ENCODE peak calls at places on chromosome 3, in eight cellular contexts. One of them, this sample, is unnamed.
A peak's percentile ranks its signal among the peaks of the same experiment; 100 is the strongest.

GRCh38 chr3:37135561-37135960 is 38.8 kb downstream of the LRRFIP2 start:
- DNase-seq in A549: no peak
- DNase-seq in transverse colon: no peak
- DNase-seq in pancreas: no peak
- DNase-seq in psoas muscle: no peak
- DNase-seq in fibroblast of lung: no peak
- DNase-seq in MM.1S: no peak
- DNase-seq in upper lobe of left lung: no peak
- DNase-seq in this sample: no peak

GRCh38 chr3:115286529-115287197 is 139.6 kb upstream of the ZBTB20 start:
- DNase-seq in A549: no peak
- DNase-seq in transverse colon: no peak
- DNase-seq in pancreas: no peak
- DNase-seq in psoas muscle: no peak
- DNase-seq in fibroblast of lung: no peak
- DNase-seq in MM.1S: no peak
- DNase-seq in upper lobe of left lung: no peak
- DNase-seq in this sample: no peak

GRCh38 chr3:187403768-187404270 is 35.6 kb downstream of the RTP4 start:
- DNase-seq in A549: peak; percentile 79
- DNase-seq in transverse colon: no peak
- DNase-seq in pancreas: no peak
- DNase-seq in psoas muscle: no peak
- DNase-seq in fibroblast of lung: peak; percentile 79
- DNase-seq in MM.1S: no peak
- DNase-seq in upper lobe of left lung: no peak
- DNase-seq in this sample: no peak

GRCh38 chr3:67898916-67899315 is 244.5 kb upstream of the SUCLG2 start:
- DNase-seq in A549: no peak
- DNase-seq in transverse colon: no peak
- DNase-seq in pancreas: no peak
- DNase-seq in psoas muscle: no peak
- DNase-seq in fibroblast of lung: no peak
- DNase-seq in MM.1S: no peak
- DNase-seq in upper lobe of left lung: no peak
- DNase-seq in this sample: no peak

GRCh38 chr3:149808209-149808829 is 4.7 kb upstream of the RNF13 start:
- DNase-seq in A549: peak; percentile 79
- DNase-seq in transverse colon: peak; percentile 67
- DNase-seq in pancreas: peak; percentile 54
- DNase-seq in psoas muscle: peak; percentile 71
- DNase-seq in fibroblast of lung: peak; percentile 82
- DNase-seq in MM.1S: peak; percentile 64
- DNase-seq in upper lobe of left lung: peak; percentile 80
- DNase-seq in this sample: peak; percentile 80

GRCh38 chr3:128956440-128956839 is 37.4 kb downstream of the CFAP92 start:
- DNase-seq in A549: no peak
- DNase-seq in transverse colon: no peak
- DNase-seq in pancreas: no peak
- DNase-seq in psoas muscle: no peak
- DNase-seq in fibroblast of lung: no peak
- DNase-seq in MM.1S: no peak
- DNase-seq in upper lobe of left lung: no peak
- DNase-seq in this sample: no peak

GRCh38 chr3:25033407-25034029 is 394.5 kb upstream of the RARB start:
- DNase-seq in A549: peak; percentile 74
- DNase-seq in transverse colon: peak; percentile 11
- DNase-seq in pancreas: peak; percentile 39
- DNase-seq in psoas muscle: no peak
- DNase-seq in fibroblast of lung: peak; percentile 69
- DNase-seq in MM.1S: peak; percentile 52
- DNase-seq in upper lobe of left lung: peak; percentile 27
- DNase-seq in this sample: no peak

GRCh38 chr3:25086721-25087120 is 341.3 kb upstream of the RARB start:
- DNase-seq in A549: no peak
- DNase-seq in transverse colon: no peak
- DNase-seq in pancreas: no peak
- DNase-seq in psoas muscle: no peak
- DNase-seq in fibroblast of lung: no peak
- DNase-seq in MM.1S: no peak
- DNase-seq in upper lobe of left lung: no peak
- DNase-seq in this sample: no peak

GRCh38 chr3:42853056-42853455 is 22.6 kb downstream of the CYP8B1 start:
- DNase-seq in A549: no peak
- DNase-seq in transverse colon: no peak
- DNase-seq in pancreas: no peak
- DNase-seq in psoas muscle: no peak
- DNase-seq in fibroblast of lung: no peak
- DNase-seq in MM.1S: no peak
- DNase-seq in upper lobe of left lung: no peak
- DNase-seq in this sample: no peak

GRCh38 chr3:105868450-105868744 is 415 bp downstream of the CBLB start:
- DNase-seq in A549: peak; percentile 37
- DNase-seq in transverse colon: peak; percentile 60
- DNase-seq in pancreas: peak; percentile 41
- DNase-seq in psoas muscle: peak; percentile 78
- DNase-seq in fibroblast of lung: peak; percentile 46
- DNase-seq in MM.1S: no peak
- DNase-seq in upper lobe of left lung: peak; percentile 60
- DNase-seq in this sample: peak; percentile 60

GRCh38 chr3:48469046-48469915 is 22.7 kb downstream of the ATRIP start:
- DNase-seq in A549: no peak
- DNase-seq in transverse colon: no peak
- DNase-seq in pancreas: no peak
- DNase-seq in psoas muscle: no peak
- DNase-seq in fibroblast of lung: no peak
- DNase-seq in MM.1S: no peak
- DNase-seq in upper lobe of left lung: no peak
- DNase-seq in this sample: no peak

GRCh38 chr3:108552267-108553159 is 36.7 kb downstream of the CIP2A start:
- DNase-seq in A549: peak; percentile 53
- DNase-seq in transverse colon: no peak
- DNase-seq in pancreas: no peak
- DNase-seq in psoas muscle: no peak
- DNase-seq in fibroblast of lung: peak; percentile 78
- DNase-seq in MM.1S: peak; percentile 47
- DNase-seq in upper lobe of left lung: no peak
- DNase-seq in this sample: no peak

GRCh38 chr3:58627580-58627894 is 39.0 kb downstream of the FAM3D start:
- DNase-seq in A549: no peak
- DNase-seq in transverse colon: no peak
- DNase-seq in pancreas: peak; percentile 52
- DNase-seq in psoas muscle: no peak
- DNase-seq in fibroblast of lung: peak; percentile 36
- DNase-seq in MM.1S: no peak
- DNase-seq in upper lobe of left lung: no peak
- DNase-seq in this sample: no peak

GRCh38 chr3:72055436-72055835 is 270.5 kb upstream of the PROK2 start:
- DNase-seq in A549: no peak
- DNase-seq in transverse colon: no peak
- DNase-seq in pancreas: no peak
- DNase-seq in psoas muscle: no peak
- DNase-seq in fibroblast of lung: no peak
- DNase-seq in MM.1S: no peak
- DNase-seq in upper lobe of left lung: no peak
- DNase-seq in this sample: no peak

GRCh38 chr3:49387721-49388120 is 24.1 kb downstream of the RHOA start:
- DNase-seq in A549: peak; percentile 30
- DNase-seq in transverse colon: no peak
- DNase-seq in pancreas: no peak
- DNase-seq in psoas muscle: no peak
- DNase-seq in fibroblast of lung: no peak
- DNase-seq in MM.1S: no peak
- DNase-seq in upper lobe of left lung: no peak
- DNase-seq in this sample: no peak

DNA sequence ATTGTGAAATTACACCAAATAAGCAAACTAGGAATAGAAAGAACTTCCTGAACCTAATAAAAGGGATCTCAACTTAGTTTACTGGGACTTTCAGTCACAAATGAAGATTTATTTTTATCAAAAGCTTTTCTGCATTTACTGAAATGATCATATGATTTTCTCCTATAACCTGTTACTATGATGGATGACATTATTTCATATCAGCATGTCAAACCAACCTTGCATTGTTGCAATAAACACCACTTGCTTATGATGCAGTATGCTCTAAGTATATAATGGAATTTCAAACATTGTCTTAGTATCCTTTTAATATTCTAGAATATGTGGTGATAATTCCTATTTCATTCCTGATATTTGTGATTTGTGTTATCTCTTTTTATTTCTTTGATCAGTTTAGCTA is 303.0 kb downstream of the CGGBP1 start:
- DNase-seq in A549: no peak
- DNase-seq in transverse colon: no peak
- DNase-seq in pancreas: no peak
- DNase-seq in psoas muscle: no peak
- DNase-seq in fibroblast of lung: no peak
- DNase-seq in MM.1S: no peak
- DNase-seq in upper lobe of left lung: no peak
- DNase-seq in this sample: no peak
- TF ChIP-seq CTCF in A549: no peak
- TF ChIP-seq CTCF in transverse colon: no peak
- TF ChIP-seq CTCF in pancreas: no peak
- TF ChIP-seq CTCF in psoas muscle: no peak
- TF ChIP-seq CTCF in fibroblast of lung: no peak
- TF ChIP-seq CTCF in MM.1S: no peak
- TF ChIP-seq CTCF in upper lobe of left lung: no peak
- TF ChIP-seq CTCF in this sample: no peak

GRCh38 chr3:101674518-101674917 is 2.4 kb downstream of the ZBTB11 start:
- DNase-seq in A549: no peak
- DNase-seq in transverse colon: no peak
- DNase-seq in pancreas: no peak
- DNase-seq in psoas muscle: no peak
- DNase-seq in fibroblast of lung: no peak
- DNase-seq in MM.1S: no peak
- DNase-seq in upper lobe of left lung: no peak
- DNase-seq in this sample: no peak
- H3K4me3 ChIP-seq in A549: no peak overlapping the region
- H3K4me3 ChIP-seq in transverse colon: no peak overlapping the region
- H3K4me3 ChIP-seq in pancreas: no peak overlapping the region
- H3K4me3 ChIP-seq in psoas muscle: peak overlapping the region; percentile 84
- H3K4me3 ChIP-seq in fibroblast of lung: no peak overlapping the region
- H3K4me3 ChIP-seq in MM.1S: no peak overlapping the region
- H3K4me3 ChIP-seq in upper lobe of left lung: no peak overlapping the region
- H3K4me3 ChIP-seq in this sample: no peak overlapping the region

GRCh38 chr3:53969086-53969485 is 77.4 kb upstream of the SELENOK start:
- DNase-seq in A549: no peak
- DNase-seq in transverse colon: no peak
- DNase-seq in pancreas: no peak
- DNase-seq in psoas muscle: no peak
- DNase-seq in fibroblast of lung: no peak
- DNase-seq in MM.1S: no peak
- DNase-seq in upper lobe of left lung: no peak
- DNase-seq in this sample: no peak

GRCh38 chr3:53970656-53971055 is 79.0 kb upstream of the SELENOK start:
- DNase-seq in A549: no peak
- DNase-seq in transverse colon: no peak
- DNase-seq in pancreas: no peak
- DNase-seq in psoas muscle: no peak
- DNase-seq in fibroblast of lung: no peak
- DNase-seq in MM.1S: no peak
- DNase-seq in upper lobe of left lung: no peak
- DNase-seq in this sample: no peak

GRCh38 chr3:53975382-53975781 is 83.7 kb upstream of the SELENOK start:
- DNase-seq in A549: no peak
- DNase-seq in transverse colon: no peak
- DNase-seq in pancreas: no peak
- DNase-seq in psoas muscle: no peak
- DNase-seq in fibroblast of lung: no peak
- DNase-seq in MM.1S: no peak
- DNase-seq in upper lobe of left lung: no peak
- DNase-seq in this sample: no peak

GRCh38 chr3:53978386-53978785 is 86.7 kb upstream of the SELENOK start:
- DNase-seq in A549: no peak
- DNase-seq in transverse colon: no peak
- DNase-seq in pancreas: no peak
- DNase-seq in psoas muscle: no peak
- DNase-seq in fibroblast of lung: no peak
- DNase-seq in MM.1S: no peak
- DNase-seq in upper lobe of left lung: no peak
- DNase-seq in this sample: no peak

DNA sequence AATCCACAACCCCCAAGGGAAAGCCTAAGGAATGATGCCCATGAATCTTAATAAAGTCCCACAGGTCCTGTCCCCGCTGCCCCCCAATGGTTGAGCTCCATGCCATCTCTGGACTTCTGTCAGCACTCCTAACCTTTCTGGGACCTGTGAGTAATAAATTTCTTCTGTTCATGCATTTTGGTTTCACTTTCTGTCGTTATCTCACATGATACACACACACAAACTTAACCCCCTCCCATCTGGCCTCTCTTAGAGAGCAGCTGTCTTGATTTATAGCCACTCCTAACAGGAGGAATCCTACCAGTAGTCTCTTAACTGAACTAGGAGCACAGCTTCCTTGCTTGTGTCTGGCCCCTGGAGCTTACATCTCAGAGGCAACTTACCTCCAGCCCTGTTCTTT is 82.7 kb upstream of the SELENOK start:
- DNase-seq in A549: no peak
- DNase-seq in transverse colon: no peak
- DNase-seq in pancreas: no peak
- DNase-seq in psoas muscle: no peak
- DNase-seq in fibroblast of lung: no peak
- DNase-seq in MM.1S: no peak
- DNase-seq in upper lobe of left lung: no peak
- DNase-seq in this sample: no peak
- H3K9me3 ChIP-seq in A549: no peaks in the 10 kb centered on the region
- H3K9me3 ChIP-seq in transverse colon: peaks cover 4% of the 10 kb centered on the region
- H3K9me3 ChIP-seq in pancreas: no peaks in the 10 kb centered on the region
- H3K9me3 ChIP-seq in psoas muscle: no peaks in the 10 kb centered on the region
- H3K9me3 ChIP-seq in fibroblast of lung: no peaks in the 10 kb centered on the region
- H3K9me3 ChIP-seq in MM.1S: no peaks in the 10 kb centered on the region
- H3K9me3 ChIP-seq in upper lobe of left lung: no peaks in the 10 kb centered on the region
- H3K9me3 ChIP-seq in this sample: no peaks in the 10 kb centered on the region

GRCh38 chr3:133939496-133939835 is 43.8 kb upstream of the RAB6B start:
- DNase-seq in A549: no peak
- DNase-seq in transverse colon: no peak
- DNase-seq in pancreas: no peak
- DNase-seq in psoas muscle: no peak
- DNase-seq in fibroblast of lung: no peak
- DNase-seq in MM.1S: no peak
- DNase-seq in upper lobe of left lung: no peak
- DNase-seq in this sample: no peak

GRCh38 chr3:133938770-133939495 is 43.3 kb upstream of the RAB6B start:
- DNase-seq in A549: no peak
- DNase-seq in transverse colon: no peak
- DNase-seq in pancreas: no peak
- DNase-seq in psoas muscle: no peak
- DNase-seq in fibroblast of lung: peak; percentile 60
- DNase-seq in MM.1S: no peak
- DNase-seq in upper lobe of left lung: no peak
- DNase-seq in this sample: peak; percentile 40

GRCh38 chr3:133937061-133937686 is 41.5 kb upstream of the RAB6B start:
- DNase-seq in A549: no peak
- DNase-seq in transverse colon: no peak
- DNase-seq in pancreas: no peak
- DNase-seq in psoas muscle: no peak
- DNase-seq in fibroblast of lung: no peak
- DNase-seq in MM.1S: no peak
- DNase-seq in upper lobe of left lung: no peak
- DNase-seq in this sample: no peak

GRCh38 chr3:133935843-133936825 is 40.5 kb upstream of the RAB6B start:
- DNase-seq in A549: no peak
- DNase-seq in transverse colon: no peak
- DNase-seq in pancreas: no peak
- DNase-seq in psoas muscle: no peak
- DNase-seq in fibroblast of lung: no peak
- DNase-seq in MM.1S: no peak
- DNase-seq in upper lobe of left lung: no peak
- DNase-seq in this sample: peak; percentile 28

GRCh38 chr3:133937756-133938601 is 42.3 kb upstream of the RAB6B start:
- DNase-seq in A549: no peak
- DNase-seq in transverse colon: no peak
- DNase-seq in pancreas: no peak
- DNase-seq in psoas muscle: no peak
- DNase-seq in fibroblast of lung: peak; percentile 80
- DNase-seq in MM.1S: no peak
- DNase-seq in upper lobe of left lung: no peak
- DNase-seq in this sample: peak; percentile 52
- TF ChIP-seq CTCF in A549: no peak
- TF ChIP-seq CTCF in transverse colon: no peak
- TF ChIP-seq CTCF in pancreas: no peak
- TF ChIP-seq CTCF in psoas muscle: no peak
- TF ChIP-seq CTCF in fibroblast of lung: no peak
- TF ChIP-seq CTCF in MM.1S: no peak
- TF ChIP-seq CTCF in upper lobe of left lung: no peak
- TF ChIP-seq CTCF in this sample: no peak

This sample was measured in tibial artery.